ENCODE peak calls at places on chromosome 15, in six cellular contexts. P, W, G, T, R and S are unnamed samples.
A peak's percentile ranks its signal among the peaks of the same experiment; 100 is the strongest.

GRCh38 chr15:82919231-82919886 is 33.2 kb downstream of the HOMER2 start:
- DNase-seq in P (peak; percentile 73), W (no peak), G (no peak), T (no peak), R (no peak), S (no peak)

GRCh38 chr15:58748040-58748786 is 1.3 kb downstream of the ADAM10 start:
- DNase-seq in P (no peak), W (no peak), G (peak; percentile 66), T (no peak), R (no peak), S (no peak)

GRCh38 chr15:43509002-43509922 is 8.1 kb upstream of the MAP1A start:
- DNase-seq in P (no peak), W (no peak), G (no peak), T (peak; percentile 53), R (peak; percentile 51), S (no peak)

GRCh38 chr15:57312323-57313133 is 63.8 kb upstream of the CGNL1 start:
- DNase-seq in P (no peak), W (no peak), G (no peak), T (peak; percentile 18), R (no peak), S (no peak)

GRCh38 chr15:99121691-99122410 is 17.0 kb downstream of the SYNM start:
- DNase-seq in P (no peak), W (no peak), G (no peak), T (no peak), R (no peak), S (no peak)

GRCh38 chr15:49495993-49496747 is 73.1 kb downstream of the FGF7 start:
- DNase-seq in P (no peak), W (no peak), G (no peak), T (peak; percentile 61), R (no peak), S (no peak)

GRCh38 chr15:41512512-41513281 is 930 bp downstream of the LTK start:
- DNase-seq in P (no peak), W (no peak), G (peak; percentile 45), T (no peak), R (no peak), S (peak; percentile 67)

GRCh38 chr15:51751687-51752683 is 588 bp downstream of the TMOD2 start:
- DNase-seq in P (peak; percentile 60), W (no peak), G (peak; percentile 37), T (peak; percentile 59), R (peak; percentile 36), S (no peak)

GRCh38 chr15:71707230-71708051 is 102.9 kb upstream of the NR2E3 start:
- DNase-seq in P (no peak), W (no peak), G (no peak), T (peak; percentile 89), R (no peak), S (no peak)

GRCh38 chr15:68334661-68335124 is 57.1 kb downstream of the FEM1B start:
- DNase-seq in P (no peak), W (no peak), G (no peak), T (peak; percentile 93), R (no peak), S (no peak)

GRCh38 chr15:52924641-52925040 is 134.5 kb upstream of the ONECUT1 start:
- DNase-seq in P (no peak), W (no peak), G (no peak), T (no peak), R (no peak), S (no peak)

GRCh38 chr15:60635507-60636352 is 156.8 kb upstream of the ICE2 start:
- DNase-seq in P (no peak), W (no peak), G (no peak), T (peak; percentile 1), R (no peak), S (peak; percentile 93)

GRCh38 chr15:101322849-101323477 is 27.9 kb upstream of the SNRPA1 start:
- DNase-seq in P (no peak), W (no peak), G (peak; percentile 26), T (no peak), R (no peak), S (no peak)

GRCh38 chr15:34018021-34018645 is 20.9 kb downstream of the AVEN start:
- DNase-seq in P (no peak), W (no peak), G (peak; percentile 39), T (no peak), R (no peak), S (no peak)

GRCh38 chr15:84911879-84912660 is 27.6 kb downstream of the SLC28A1 start:
- DNase-seq in P (no peak), W (no peak), G (no peak), T (peak; percentile 100), R (peak; percentile 95), S (peak; percentile 2)

GRCh38 chr15:72222433-72222832 is 8.6 kb downstream of the PKM start:
- DNase-seq in P (no peak), W (no peak), G (no peak), T (peak; percentile 53), R (no peak), S (no peak)

GRCh38 chr15:76149291-76149910 is 89.6 kb downstream of the TMEM266 start:
- DNase-seq in P (no peak), W (no peak), G (no peak), T (peak; percentile 80), R (no peak), S (no peak)

GRCh38 chr15:66253643-66254363 is at the start of gene MEGF11:
- DNase-seq in P (no peak), W (no peak), G (no peak), T (peak; percentile 54), R (peak; percentile 27), S (no peak)

GRCh38 chr15:84981711-84982300 is at the start of gene PDE8A:
- DNase-seq in P (peak; percentile 75), W (peak; percentile 57), G (peak; percentile 64), T (peak; percentile 65), R (no peak), S (peak; percentile 11)

GRCh38 chr15:70259030-70259424 is 161.3 kb upstream of the TLE3 start:
- DNase-seq in P (peak; percentile 83), W (peak; percentile 18), G (peak; percentile 36), T (peak; percentile 76), R (no peak), S (peak; percentile 48)

GRCh38 chr15:82643992-82644391 is 3.2 kb downstream of the CPEB1 start:
- DNase-seq in P (no peak), W (no peak), G (no peak), T (no peak), R (no peak), S (no peak)

GRCh38 chr15:67168694-67169093 is 85.8 kb downstream of the AAGAB start:
- DNase-seq in P (no peak), W (no peak), G (no peak), T (no peak), R (no peak), S (no peak)

GRCh38 chr15:74375303-74375693 is 7.9 kb upstream of the CYP11A1 start:
- DNase-seq in P (peak; percentile 85), W (peak; percentile 53), G (peak; percentile 93), T (peak; percentile 78), R (peak; percentile 76), S (peak; percentile 83)

GRCh38 chr15:69701198-69701597 is 248.6 kb downstream of the RPLP1 start:
- DNase-seq in P (no peak), W (no peak), G (no peak), T (no peak), R (no peak), S (no peak)

GRCh38 chr15:38520035-38520434 is 44.6 kb downstream of the RASGRP1 start:
- DNase-seq in P (no peak), W (no peak), G (no peak), T (peak; percentile 88), R (no peak), S (no peak)

GRCh38 chr15:98647026-98647773 is 1.1 kb upstream of the IGF1R start:
- DNase-seq in P (peak; percentile 81), W (peak; percentile 31), G (peak; percentile 80), T (peak; percentile 58), R (peak; percentile 79), S (peak; percentile 27)

GRCh38 chr15:48695088-48695834 is 49.8 kb upstream of the FBN1 start:
- DNase-seq in P (no peak), W (no peak), G (no peak), T (peak; percentile 98), R (no peak), S (no peak)

GRCh38 chr15:74041777-74042435 is 40.4 kb downstream of the GOLGA6A start:
- DNase-seq in P (no peak), W (no peak), G (no peak), T (no peak), R (no peak), S (no peak)

GRCh38 chr15:71115567-71116351 is 488 bp downstream of the THSD4 start:
- DNase-seq in P (peak; percentile 79), W (no peak), G (peak; percentile 19), T (peak; percentile 66), R (peak; percentile 49), S (peak; percentile 1)

GRCh38 chr15:59178151-59178705 is 28.4 kb upstream of the LDHAL6B start:
- DNase-seq in P (no peak), W (no peak), G (no peak), T (no peak), R (no peak), S (no peak)

GRCh38 chr15:51491941-51492340 is 130.6 kb downstream of the DMXL2 start:
- DNase-seq in P (no peak), W (no peak), G (no peak), T (no peak), R (no peak), S (no peak)

GRCh38 chr15:38297623-38298388 is 45.2 kb downstream of the SPRED1 start:
- DNase-seq in P (no peak), W (no peak), G (no peak), T (peak; percentile 12), R (no peak), S (no peak)

GRCh38 chr15:32148833-32149555 is 118.7 kb downstream of the CHRNA7 start:
- DNase-seq in P (no peak), W (no peak), G (no peak), T (no peak), R (no peak), S (no peak)

GRCh38 chr15:91294795-91295194 is 194.7 kb downstream of the SV2B start:
- DNase-seq in P (no peak), W (no peak), G (no peak), T (no peak), R (no peak), S (no peak)

GRCh38 chr15:58069008-58069407 is 3.5 kb upstream of the ALDH1A2 start:
- DNase-seq in P (no peak), W (no peak), G (no peak), T (no peak), R (no peak), S (peak; percentile 11)

GRCh38 chr15:45402955-45403892 is 24.9 kb upstream of the GATM start:
- DNase-seq in P (peak; percentile 69), W (peak; percentile 13), G (peak; percentile 32), T (peak; percentile 48), R (peak; percentile 18), S (peak; percentile 25)